ENCODE peak calls at places on chromosome 15, in nine cellular contexts. I is GM04504, D is foreskin melanocyte, E is fibroblast of the conjunctiva, S is AG09319, J is substantia nigra, Q is anterior cingulate cortex, O is DMS 273 treated with DMSO at 0.1 percent for 48 hours, F is dorsolateral prefrontal cortex. X is an unnamed sample.

GRCh38 chr15:37015025-37015424 is 85.3 kb downstream of the MEIS2 start:
- DNase-seq in I (peak), D (peak), E (no peak), S (peak), J (no peak), Q (no peak), O (peak), F (no peak), X (no peak)

GRCh38 chr15:89781055-89781454 is 4.9 kb downstream of the MESP2 start:
- DNase-seq in I (no peak), D (no peak), E (no peak), S (no peak), J (no peak), Q (no peak), O (no peak), F (no peak), X (no peak)

GRCh38 chr15:67006089-67007065 is 59.0 kb upstream of the SMAD3 start:
- DNase-seq in I (no peak), D (no peak), E (no peak), S (no peak), J (no peak), Q (no peak), O (no peak), F (no peak), X (no peak)

GRCh38 chr15:89829616-89830440 is 15.2 kb upstream of the ANPEP start:
- DNase-seq in I (no peak), D (no peak), E (no peak), S (no peak), J (no peak), Q (no peak), O (no peak), F (no peak), X (no peak)

GRCh38 chr15:39344662-39345141 is 236.2 kb upstream of the THBS1 start:
- DNase-seq in I (peak), D (no peak), E (no peak), S (no peak), J (no peak), Q (no peak), O (peak), F (no peak), X (no peak)

GRCh38 chr15:66588537-66588936 is 22.7 kb upstream of the LCTL start:
- DNase-seq in I (no peak), D (no peak), E (no peak), S (no peak), J (no peak), Q (no peak), O (no peak), F (no peak), X (no peak)

GRCh38 chr15:79172032-79172481 is 81.5 kb upstream of the RASGRF1 start:
- DNase-seq in I (no peak), D (no peak), E (no peak), S (no peak), J (no peak), Q (no peak), O (no peak), F (no peak), X (peak)

GRCh38 chr15:66842710-66843441 is 140.8 kb downstream of the SMAD6 start:
- DNase-seq in I (peak), D (peak), E (peak), S (no peak), J (no peak), Q (peak), O (no peak), F (no peak), X (no peak)

GRCh38 chr15:72382146-72382545 is 6.3 kb upstream of the HEXA start:
- DNase-seq in I (no peak), D (no peak), E (no peak), S (no peak), J (no peak), Q (no peak), O (no peak), F (no peak), X (no peak)

GRCh38 chr15:50044406-50044805 is 74.6 kb downstream of the ATP8B4 start:
- DNase-seq in I (no peak), D (no peak), E (no peak), S (no peak), J (no peak), Q (no peak), O (no peak), F (no peak), X (no peak)

GRCh38 chr15:38005949-38006800 is 71.7 kb downstream of the TMCO5A start:
- DNase-seq in I (no peak), D (no peak), E (no peak), S (no peak), J (no peak), Q (no peak), O (no peak), F (no peak), X (no peak)